ENCODE peak calls at places on chromosomes 1 and 21, in nine cellular contexts. Z is ovary, H is SK-N-SH, X is A549, V is stomach, D is tibial nerve, J is suprapubic skin, F is sigmoid colon, O is H1. U is an unnamed sample.

GRCh38 chr1:223110963-223111362 is 32.1 kb downstream of the TLR5 start:
- DNase-seq in Z (no peak), H (no peak), X (no peak), V (no peak), D (no peak), J (no peak), F (no peak), O (no peak), U (no peak)

GRCh38 chr1:108043712-108044111 is 78.7 kb upstream of the VAV3 start:
- DNase-seq in Z (no peak), H (no peak), X (no peak), V (no peak), D (no peak), J (no peak), F (no peak), O (no peak), U (no peak)

GRCh38 chr1:224106568-224107281 is 7.2 kb upstream of the FBXO28 start:
- DNase-seq in Z (no peak), H (peak), X (peak), V (peak), D (no peak), J (no peak), F (no peak), O (no peak), U (peak)

GRCh38 chr1:22808846-22809501 is 98.3 kb downstream of the EPHB2 start:
- DNase-seq in Z (peak), H (peak), X (no peak), V (no peak), D (no peak), J (no peak), F (peak), O (no peak), U (no peak)

GRCh38 chr1:44757420-44757819 is 17.8 kb downstream of the KIF2C start:
- DNase-seq in Z (no peak), H (no peak), X (no peak), V (no peak), D (no peak), J (no peak), F (no peak), O (no peak), U (no peak)

GRCh38 chr1:67586596-67586995 is 98.4 kb upstream of the GADD45A start:
- DNase-seq in Z (no peak), H (no peak), X (no peak), V (no peak), D (no peak), J (no peak), F (no peak), O (no peak), U (no peak)

GRCh38 chr1:7549693-7550161 is 221.4 kb upstream of the VAMP3 start:
- DNase-seq in Z (no peak), H (no peak), X (peak), V (no peak), D (no peak), J (no peak), F (no peak), O (no peak), U (no peak)

GRCh38 chr1:157512036-157512969 is 40.0 kb downstream of the FCRL5 start:
- DNase-seq in Z (no peak), H (no peak), X (no peak), V (no peak), D (no peak), J (no peak), F (no peak), O (no peak), U (no peak)

GRCh38 chr1:6075747-6076146 is 30.1 kb downstream of the KCNAB2 start:
- DNase-seq in Z (no peak), H (no peak), X (no peak), V (no peak), D (no peak), J (no peak), F (no peak), O (no peak), U (no peak)

GRCh38 chr1:29669912-29670311 is 433.6 kb downstream of the PTPRU start:
- DNase-seq in Z (no peak), H (no peak), X (no peak), V (no peak), D (no peak), J (no peak), F (no peak), O (no peak), U (no peak)

GRCh38 chr1:20873311-20873710 is 86.2 kb upstream of the HP1BP3 start:
- DNase-seq in Z (no peak), H (no peak), X (no peak), V (no peak), D (no peak), J (no peak), F (no peak), O (no peak), U (no peak)
- TF ChIP-seq EP300 in Z (no peak), H (no peak), X (no peak), V (no peak), D (no peak), J (no peak), F (no peak), O (no peak), U (no peak)

GRCh38 chr1:200376521-200376920 is 33.3 kb downstream of the ZNF281 start:
- DNase-seq in Z (no peak), H (no peak), X (no peak), V (no peak), D (no peak), J (no peak), F (no peak), O (no peak), U (no peak)
- TF ChIP-seq EP300 in Z (no peak), H (no peak), X (peak), V (no peak), D (no peak), J (no peak), F (no peak), O (no peak), U (no peak)

GRCh38 chr1:12745126-12745991 is 641 bp upstream of the CFAP107 start:
- DNase-seq in Z (no peak), H (peak), X (no peak), V (no peak), D (no peak), J (no peak), F (no peak), O (no peak), U (no peak)

GRCh38 chr1:12741946-12742345 is 4.1 kb upstream of the CFAP107 start:
- DNase-seq in Z (no peak), H (no peak), X (no peak), V (no peak), D (no peak), J (no peak), F (no peak), O (no peak), U (no peak)

GRCh38 chr1:12738934-12739333 is 7.1 kb upstream of the CFAP107 start:
- DNase-seq in Z (no peak), H (no peak), X (no peak), V (no peak), D (no peak), J (no peak), F (no peak), O (no peak), U (no peak)

GRCh38 chr1:12734651-12735050 is 11.3 kb upstream of the CFAP107 start:
- DNase-seq in Z (no peak), H (no peak), X (no peak), V (no peak), D (no peak), J (no peak), F (no peak), O (no peak), U (no peak)

GRCh38 chr1:12739613-12740012 is 6.4 kb upstream of the CFAP107 start:
- DNase-seq in Z (no peak), H (no peak), X (no peak), V (no peak), D (no peak), J (no peak), F (no peak), O (no peak), U (no peak)
- TF ChIP-seq EP300 in Z (no peak), H (no peak), X (no peak), V (no peak), D (no peak), J (no peak), F (no peak), O (no peak), U (no peak)

GRCh38 chr1:47420547-47420946 is 4.5 kb downstream of the FOXE3 start:
- DNase-seq in Z (no peak), H (no peak), X (no peak), V (no peak), D (no peak), J (no peak), F (no peak), O (no peak), U (no peak)
- TF ChIP-seq EP300 in Z (no peak), H (no peak), X (no peak), V (no peak), D (no peak), J (no peak), F (no peak), O (no peak), U (no peak)

GRCh38 chr21:23217597-23217996 is 2219.4 kb downstream of the NCAM2 start:
- DNase-seq in Z (no peak), H (no peak), X (no peak), V (no peak), D (no peak), J (no peak), F (no peak), O (no peak), U (no peak)
- TF ChIP-seq EP300 in Z (no peak), H (no peak), X (no peak), V (no peak), D (no peak), J (no peak), F (no peak), O (no peak), U (no peak)

DNA sequence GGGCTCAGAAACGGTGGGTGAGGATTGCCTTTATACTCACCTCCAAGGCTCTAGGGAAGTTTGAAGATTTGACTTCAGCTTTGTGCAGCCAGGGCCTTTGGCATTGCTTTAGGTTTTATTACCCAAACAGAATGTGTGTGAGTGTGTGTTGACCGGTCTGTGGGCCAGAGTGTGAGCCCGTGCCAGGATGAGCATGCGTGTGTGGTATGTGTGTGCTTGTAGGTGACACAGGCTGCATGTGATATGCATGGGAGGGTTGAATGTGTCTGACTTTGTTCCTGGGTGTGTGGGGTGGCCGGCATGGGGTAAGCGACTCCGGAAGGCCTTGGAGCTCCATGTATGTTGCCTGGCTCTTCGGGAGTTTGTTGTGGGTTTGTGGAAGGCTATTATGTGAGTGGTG is 160.5 kb downstream of the FOXD2 start:
- DNase-seq in Z (no peak), H (no peak), X (no peak), V (no peak), D (no peak), J (no peak), F (no peak), O (no peak), U (no peak)
- TF ChIP-seq EP300 in Z (no peak), H (no peak), X (no peak), V (no peak), D (no peak), J (no peak), F (no peak), O (no peak), U (no peak)

DNA sequence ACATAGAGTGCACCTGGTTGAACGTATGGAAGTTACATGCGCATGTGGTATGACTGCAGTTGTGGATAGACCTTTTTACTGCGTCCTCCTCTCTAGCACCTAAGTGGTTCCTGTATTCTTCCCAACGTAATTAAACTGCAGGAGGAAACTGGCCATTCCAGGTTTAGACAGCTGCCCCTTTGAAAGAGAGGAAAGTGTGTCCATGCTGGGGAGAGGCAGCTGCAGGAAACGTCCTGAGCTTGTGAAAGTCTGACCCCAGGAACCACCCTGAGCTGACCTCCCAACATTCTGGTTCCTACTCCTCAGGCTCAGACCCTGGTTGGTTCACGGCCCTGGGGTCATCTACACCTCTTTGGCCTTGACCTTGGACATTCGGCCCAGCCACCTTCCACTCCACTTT is 309.3 kb downstream of the DISC1 start:
- DNase-seq in Z (no peak), H (no peak), X (no peak), V (no peak), D (no peak), J (no peak), F (no peak), O (no peak), U (no peak)
- TF ChIP-seq EP300 in Z (no peak), H (no peak), X (no peak), V (no peak), D (no peak), J (no peak), F (no peak), O (no peak), U (no peak)

GRCh38 chr1:221328371-221328770 is 413.5 kb downstream of the DUSP10 start:
- DNase-seq in Z (no peak), H (no peak), X (no peak), V (no peak), D (no peak), J (no peak), F (no peak), O (no peak), U (no peak)
- TF ChIP-seq EP300 in Z (no peak), H (no peak), X (no peak), V (no peak), D (no peak), J (no peak), F (no peak), O (no peak), U (no peak)